ENCODE peak calls at places on chromosomes 13 and 19, in four cellular contexts. A is HepG2, G is GM12878, V is H1. Y is an unnamed sample.

GRCh38 chr19:12035220-12036172 is at the start of gene ZNF433:
- DNase-seq in A (peak; percentile 84), G (no peak), V (peak; percentile 99), Y (peak; percentile 87)

GRCh38 chr19:48454150-48454730 is 1.1 kb upstream of the KCNJ14 start:
- DNase-seq in A (no peak), G (no peak), V (no peak), Y (no peak)

GRCh38 chr13:91468301-91468700 is 69.9 kb downstream of the GPC5 start:
- DNase-seq in A (no peak), G (no peak), V (no peak), Y (no peak)

GRCh38 chr13:111335263-111335662 is 14.8 kb downstream of the TEX29 start:
- DNase-seq in A (no peak), G (no peak), V (peak; percentile 14), Y (no peak)

GRCh38 chr13:26562538-26562890 is 5.0 kb downstream of the WASF3 start:
- DNase-seq in A (no peak), G (no peak), V (no peak), Y (no peak)

GRCh38 chr13:43346427-43346826 is 323.0 kb downstream of the DNAJC15 start:
- DNase-seq in A (no peak), G (no peak), V (no peak), Y (no peak)

GRCh38 chr19:50199254-50199545 is 4.2 kb upstream of the MYH14 start:
- DNase-seq in A (no peak), G (no peak), V (no peak), Y (no peak)

GRCh38 chr19:29088761-29089160 is 124.2 kb downstream of the UQCRFS1 start:
- DNase-seq in A (no peak), G (no peak), V (no peak), Y (no peak)

GRCh38 chr19:374886-375235 is 30.3 kb upstream of the MIER2 start:
- DNase-seq in A (no peak), G (no peak), V (no peak), Y (no peak)

GRCh38 chr19:52786078-52786463 is 520 bp downstream of the ZNF600 start:
- DNase-seq in A (no peak), G (no peak), V (peak; percentile 55), Y (no peak)
- TF ChIP-seq SUZ12 in A (no peak), G (no peak), V (no peak), Y (no peak)

GRCh38 chr13:44734204-44734707 is 158.1 kb upstream of the TSC22D1 start:
- DNase-seq in A (no peak), G (no peak), V (no peak), Y (no peak)
- TF ChIP-seq YY1 in A (no peak), G (no peak), V (no peak), Y (no peak)

GRCh38 chr13:52067237-52067636 is 42.7 kb downstream of the UTP14C start:
- DNase-seq in A (peak; percentile 62), G (no peak), V (no peak), Y (no peak)

DNA sequence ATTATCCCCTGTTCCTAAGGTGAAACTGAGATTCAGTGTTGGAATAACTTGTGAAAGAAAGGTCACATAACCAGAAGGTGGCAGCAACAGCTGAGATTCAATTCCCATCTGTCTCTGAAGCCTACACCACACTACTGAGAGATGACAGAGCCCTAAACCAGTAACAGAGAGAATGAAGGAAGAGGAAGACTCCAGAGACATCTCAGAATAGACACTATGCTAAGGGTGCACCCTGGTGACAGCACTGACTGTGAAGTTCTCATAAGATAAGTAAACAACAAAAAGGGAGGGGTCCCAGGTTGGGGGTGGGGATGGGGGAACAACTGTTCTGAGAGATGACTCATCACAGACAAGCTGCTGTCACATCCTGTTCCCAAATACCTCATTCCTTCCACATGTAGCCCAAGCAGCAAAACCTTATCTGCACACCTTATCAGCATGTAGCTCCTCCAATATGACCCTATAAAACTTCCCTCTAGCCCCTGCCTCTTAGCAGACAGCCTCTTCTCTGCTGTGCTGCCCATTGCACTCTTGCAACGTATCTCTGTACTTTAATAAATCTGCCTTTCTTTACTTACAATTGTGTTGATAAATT is 46.5 kb downstream of the UTP14C start:
- DNase-seq in A (peak; percentile 54), G (no peak), V (no peak), Y (peak; percentile 13)
- H3K9ac ChIP-seq in A (no peak overlapping the region), G (no peak overlapping the region), V (no peak overlapping the region), Y (no peak overlapping the region)

GRCh38 chr13:41257535-41257934 is 5.8 kb downstream of the MTRF1 start:
- DNase-seq in A (peak; percentile 10), G (no peak), V (no peak), Y (no peak)

GRCh38 chr13:41259875-41260501 is 3.4 kb downstream of the MTRF1 start:
- DNase-seq in A (peak; percentile 70), G (no peak), V (no peak), Y (no peak)

GRCh38 chr13:41250993-41251392 is 12.4 kb downstream of the MTRF1 start:
- DNase-seq in A (no peak), G (no peak), V (no peak), Y (no peak)

DNA sequence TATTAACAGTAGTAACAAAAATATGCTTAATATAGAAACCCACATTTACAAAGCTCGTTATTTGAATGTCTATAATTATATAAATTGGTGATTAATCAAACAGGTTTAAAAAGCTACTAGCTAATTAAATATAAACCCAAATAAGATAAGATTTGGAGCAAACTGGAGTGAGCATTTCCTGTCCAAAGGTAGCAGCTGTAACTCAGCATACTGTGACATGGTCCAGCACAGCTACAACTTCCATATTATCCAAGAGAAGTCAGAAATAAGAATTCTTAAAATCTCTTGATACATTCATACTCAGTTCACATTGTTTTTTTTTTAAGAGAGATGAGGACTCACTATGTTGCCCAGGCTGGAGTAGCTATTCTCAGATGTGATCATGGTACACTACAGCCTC is 8.5 kb downstream of the MTRF1 start:
- DNase-seq in A (no peak), G (no peak), V (no peak), Y (no peak)
- TF ChIP-seq SUZ12 in A (no peak), G (no peak), V (no peak), Y (no peak)

GRCh38 chr13:55652657-55653056 is 1488.1 kb upstream of the PRR20A start:
- DNase-seq in A (no peak), G (no peak), V (no peak), Y (no peak)

GRCh38 chr13:55653497-55653896 is 1487.2 kb upstream of the PRR20A start:
- DNase-seq in A (no peak), G (no peak), V (no peak), Y (no peak)

GRCh38 chr13:55654243-55654642 is 1486.5 kb upstream of the PRR20A start:
- DNase-seq in A (no peak), G (no peak), V (no peak), Y (no peak)

GRCh38 chr13:55649485-55649884 is 1491.2 kb upstream of the PRR20A start:
- DNase-seq in A (no peak), G (no peak), V (no peak), Y (no peak)
- TF ChIP-seq YY1 in A (no peak), G (no peak), V (no peak), Y (no peak)

Y was measured in NT2/D1.